ENCODE peak calls at places on chromosomes 11 and 22, in nine cellular contexts. One of them, this sample, is unnamed.

GRCh38 chr11:33490842-33491370 is 209.7 kb downstream of the C11orf91 start:
- DNase-seq in AG10803: no peak
- DNase-seq in lower leg skin: no peak
- DNase-seq in skeletal muscle cell: no peak
- DNase-seq in cardiac muscle cell: no peak
- DNase-seq in coronary artery: no peak
- DNase-seq in stomach: no peak
- DNase-seq in heart right ventricle: no peak
- DNase-seq in CD8-positive, alpha-beta T cell: no peak
- DNase-seq in this sample: no peak

GRCh38 chr11:43268786-43269185 is 43.0 kb upstream of the API5 start:
- DNase-seq in cardiac muscle cell: no peak
- DNase-seq in stomach: no peak
- DNase-seq in AG10803: no peak
- DNase-seq in heart right ventricle: no peak
- DNase-seq in CD8-positive, alpha-beta T cell: no peak
- DNase-seq in lower leg skin: no peak
- DNase-seq in skeletal muscle cell: no peak
- DNase-seq in coronary artery: no peak
- DNase-seq in this sample: no peak

GRCh38 chr11:126529037-126529436 is 173.6 kb downstream of the ST3GAL4 start:
- DNase-seq in heart right ventricle: no peak
- DNase-seq in cardiac muscle cell: no peak
- DNase-seq in coronary artery: no peak
- DNase-seq in skeletal muscle cell: no peak
- DNase-seq in lower leg skin: no peak
- DNase-seq in AG10803: no peak
- DNase-seq in stomach: no peak
- DNase-seq in CD8-positive, alpha-beta T cell: no peak
- DNase-seq in this sample: no peak

GRCh38 chr11:132244871-132245557 is 874.6 kb downstream of the NTM start:
- DNase-seq in skeletal muscle cell: no peak
- DNase-seq in coronary artery: no peak
- DNase-seq in AG10803: no peak
- DNase-seq in stomach: no peak
- DNase-seq in heart right ventricle: no peak
- DNase-seq in lower leg skin: no peak
- DNase-seq in cardiac muscle cell: no peak
- DNase-seq in CD8-positive, alpha-beta T cell: no peak
- DNase-seq in this sample: no peak

GRCh38 chr22:27687984-27688545 is 113.5 kb downstream of the MN1 start:
- DNase-seq in cardiac muscle cell: no peak
- DNase-seq in heart right ventricle: no peak
- DNase-seq in CD8-positive, alpha-beta T cell: no peak
- DNase-seq in skeletal muscle cell: no peak
- DNase-seq in coronary artery: no peak
- DNase-seq in AG10803: no peak
- DNase-seq in stomach: no peak
- DNase-seq in lower leg skin: no peak
- DNase-seq in this sample: no peak

GRCh38 chr11:11230802-11231562 is 122.1 kb downstream of the CSNK2A3 start:
- DNase-seq in AG10803: no peak
- DNase-seq in CD8-positive, alpha-beta T cell: no peak
- DNase-seq in cardiac muscle cell: peak
- DNase-seq in stomach: no peak
- DNase-seq in skeletal muscle cell: no peak
- DNase-seq in lower leg skin: no peak
- DNase-seq in heart right ventricle: no peak
- DNase-seq in coronary artery: no peak
- DNase-seq in this sample: no peak

GRCh38 chr11:504053-504993 is 2.7 kb downstream of the RNH1 start:
- DNase-seq in CD8-positive, alpha-beta T cell: no peak
- DNase-seq in cardiac muscle cell: no peak
- DNase-seq in coronary artery: peak
- DNase-seq in AG10803: peak
- DNase-seq in lower leg skin: peak
- DNase-seq in skeletal muscle cell: no peak
- DNase-seq in stomach: peak
- DNase-seq in heart right ventricle: peak
- DNase-seq in this sample: no peak

GRCh38 chr11:29272019-29272654 is 744.7 kb downstream of the KCNA4 start:
- DNase-seq in cardiac muscle cell: no peak
- DNase-seq in CD8-positive, alpha-beta T cell: no peak
- DNase-seq in stomach: no peak
- DNase-seq in heart right ventricle: no peak
- DNase-seq in coronary artery: no peak
- DNase-seq in lower leg skin: no peak
- DNase-seq in skeletal muscle cell: no peak
- DNase-seq in AG10803: peak
- DNase-seq in this sample: no peak

GRCh38 chr11:44778200-44779100 is 51.7 kb downstream of the TSPAN18 start:
- DNase-seq in AG10803: no peak
- DNase-seq in lower leg skin: no peak
- DNase-seq in cardiac muscle cell: no peak
- DNase-seq in skeletal muscle cell: no peak
- DNase-seq in heart right ventricle: no peak
- DNase-seq in stomach: no peak
- DNase-seq in coronary artery: peak
- DNase-seq in CD8-positive, alpha-beta T cell: no peak
- DNase-seq in this sample: no peak

GRCh38 chr22:35394011-35394312 is 6.0 kb upstream of the MCM5 start:
- DNase-seq in heart right ventricle: no peak
- DNase-seq in stomach: no peak
- DNase-seq in skeletal muscle cell: no peak
- DNase-seq in cardiac muscle cell: no peak
- DNase-seq in CD8-positive, alpha-beta T cell: no peak
- DNase-seq in lower leg skin: no peak
- DNase-seq in coronary artery: no peak
- DNase-seq in AG10803: no peak
- DNase-seq in this sample: no peak

GRCh38 chr11:59769086-59769485 is 13.9 kb downstream of the STX3 start:
- DNase-seq in AG10803: no peak
- DNase-seq in skeletal muscle cell: no peak
- DNase-seq in coronary artery: no peak
- DNase-seq in cardiac muscle cell: no peak
- DNase-seq in lower leg skin: no peak
- DNase-seq in heart right ventricle: no peak
- DNase-seq in CD8-positive, alpha-beta T cell: no peak
- DNase-seq in stomach: no peak
- DNase-seq in this sample: no peak

GRCh38 chr11:73645972-73646631 is at the start of gene PLEKHB1:
- DNase-seq in AG10803: no peak
- DNase-seq in skeletal muscle cell: no peak
- DNase-seq in CD8-positive, alpha-beta T cell: no peak
- DNase-seq in lower leg skin: no peak
- DNase-seq in cardiac muscle cell: no peak
- DNase-seq in stomach: no peak
- DNase-seq in coronary artery: no peak
- DNase-seq in heart right ventricle: no peak
- DNase-seq in this sample: no peak

GRCh38 chr11:128488471-128488870 is 98.9 kb downstream of the ETS1 start:
- DNase-seq in heart right ventricle: no peak
- DNase-seq in AG10803: peak
- DNase-seq in cardiac muscle cell: no peak
- DNase-seq in lower leg skin: no peak
- DNase-seq in skeletal muscle cell: peak
- DNase-seq in stomach: no peak
- DNase-seq in CD8-positive, alpha-beta T cell: no peak
- DNase-seq in coronary artery: no peak
- DNase-seq in this sample: no peak

GRCh38 chr11:76910620-76911414 is 50.1 kb downstream of the ACER3 start:
- DNase-seq in stomach: no peak
- DNase-seq in cardiac muscle cell: no peak
- DNase-seq in skeletal muscle cell: peak
- DNase-seq in heart right ventricle: peak
- DNase-seq in CD8-positive, alpha-beta T cell: no peak
- DNase-seq in lower leg skin: peak
- DNase-seq in coronary artery: no peak
- DNase-seq in AG10803: peak
- DNase-seq in this sample: no peak

GRCh38 chr11:127392575-127392974 is 392.0 kb upstream of the KIRREL3 start:
- DNase-seq in stomach: no peak
- DNase-seq in heart right ventricle: no peak
- DNase-seq in cardiac muscle cell: no peak
- DNase-seq in AG10803: no peak
- DNase-seq in lower leg skin: no peak
- DNase-seq in CD8-positive, alpha-beta T cell: no peak
- DNase-seq in skeletal muscle cell: no peak
- DNase-seq in coronary artery: no peak
- DNase-seq in this sample: no peak

GRCh38 chr11:125679397-125679796 is 1.2 kb downstream of the ACRV1 start:
- DNase-seq in CD8-positive, alpha-beta T cell: no peak
- DNase-seq in coronary artery: no peak
- DNase-seq in lower leg skin: no peak
- DNase-seq in heart right ventricle: no peak
- DNase-seq in stomach: no peak
- DNase-seq in cardiac muscle cell: no peak
- DNase-seq in skeletal muscle cell: no peak
- DNase-seq in AG10803: peak
- DNase-seq in this sample: no peak

GRCh38 chr22:22410121-22410520 is 98.4 kb downstream of the ZNF280B start:
- DNase-seq in skeletal muscle cell: peak
- DNase-seq in AG10803: peak
- DNase-seq in heart right ventricle: peak
- DNase-seq in CD8-positive, alpha-beta T cell: no peak
- DNase-seq in stomach: no peak
- DNase-seq in cardiac muscle cell: no peak
- DNase-seq in lower leg skin: no peak
- DNase-seq in coronary artery: no peak
- DNase-seq in this sample: peak

GRCh38 chr22:46737105-46737975 is 712 bp downstream of the CERK start:
- DNase-seq in lower leg skin: no peak
- DNase-seq in heart right ventricle: no peak
- DNase-seq in stomach: no peak
- DNase-seq in coronary artery: no peak
- DNase-seq in CD8-positive, alpha-beta T cell: peak
- DNase-seq in cardiac muscle cell: peak
- DNase-seq in AG10803: no peak
- DNase-seq in skeletal muscle cell: no peak
- DNase-seq in this sample: peak

GRCh38 chr11:74646964-74647363 is 54.6 kb downstream of the POLD3 start:
- DNase-seq in lower leg skin: no peak
- DNase-seq in heart right ventricle: no peak
- DNase-seq in stomach: no peak
- DNase-seq in AG10803: no peak
- DNase-seq in skeletal muscle cell: no peak
- DNase-seq in coronary artery: no peak
- DNase-seq in cardiac muscle cell: no peak
- DNase-seq in CD8-positive, alpha-beta T cell: no peak
- DNase-seq in this sample: no peak

GRCh38 chr22:38862375-38863329 is 9.4 kb downstream of the CBX6 start:
- DNase-seq in CD8-positive, alpha-beta T cell: no peak
- DNase-seq in cardiac muscle cell: peak
- DNase-seq in lower leg skin: no peak
- DNase-seq in AG10803: no peak
- DNase-seq in skeletal muscle cell: no peak
- DNase-seq in heart right ventricle: no peak
- DNase-seq in stomach: no peak
- DNase-seq in coronary artery: no peak
- DNase-seq in this sample: no peak

GRCh38 chr11:96152623-96153022 is 190.4 kb downstream of the MAML2 start:
- DNase-seq in heart right ventricle: no peak
- DNase-seq in cardiac muscle cell: no peak
- DNase-seq in CD8-positive, alpha-beta T cell: no peak
- DNase-seq in lower leg skin: no peak
- DNase-seq in AG10803: no peak
- DNase-seq in coronary artery: no peak
- DNase-seq in skeletal muscle cell: no peak
- DNase-seq in stomach: no peak
- DNase-seq in this sample: no peak

This sample was measured in GM06990.